ENCODE peak calls at places on chromosome 10, in six cellular contexts. W is neuronal stem cell, X is mesenchymal stem cell, S is H9, T is IMR-90, A is trophoblast cell. C is an unnamed sample.

GRCh38 chr10:109619914-109620313 is 303.4 kb downstream of the XPNPEP1 start:
- DNase-seq in W (no peak), X (no peak), S (no peak), T (no peak), A (no peak), C (no peak)

GRCh38 chr10:75109459-75109778 is 2.0 kb upstream of the SAMD8 start:
- DNase-seq in W (no peak), X (no peak), S (no peak), T (no peak), A (no peak), C (no peak)

GRCh38 chr10:132861884-132862461 is 76.0 kb upstream of the NKX6-2 start:
- DNase-seq in W (no peak), X (no peak), S (peak; percentile 28), T (no peak), A (no peak), C (no peak)

GRCh38 chr10:63553031-63553430 is 31.8 kb downstream of the REEP3 start:
- DNase-seq in W (no peak), X (peak; percentile 43), S (no peak), T (peak; percentile 74), A (peak; percentile 58), C (no peak)

GRCh38 chr10:58335306-58336005 is 650 bp downstream of the UBE2D1 start:
- DNase-seq in W (no peak), X (peak; percentile 58), S (peak; percentile 37), T (peak; percentile 61), A (peak; percentile 91), C (peak; percentile 42)

GRCh38 chr10:53904506-53905241 is 896.4 kb downstream of the PCDH15 start:
- DNase-seq in W (no peak), X (no peak), S (no peak), T (no peak), A (no peak), C (no peak)

GRCh38 chr10:72016608-72017310 is 52.6 kb downstream of the CHST3 start:
- DNase-seq in W (no peak), X (no peak), S (no peak), T (no peak), A (no peak), C (no peak)

GRCh38 chr10:132606536-132607316 is 69.1 kb downstream of the INPP5A start:
- DNase-seq in W (no peak), X (no peak), S (no peak), T (peak; percentile 49), A (no peak), C (no peak)

GRCh38 chr10:93319855-93320254 is 162.3 kb downstream of the MYOF start:
- DNase-seq in W (no peak), X (no peak), S (no peak), T (no peak), A (peak; percentile 39), C (no peak)

GRCh38 chr10:72011976-72012512 is 47.8 kb downstream of the CHST3 start:
- DNase-seq in W (no peak), X (no peak), S (no peak), T (no peak), A (no peak), C (no peak)

GRCh38 chr10:72328045-72328828 is 26.5 kb downstream of the DNAJB12 start:
- DNase-seq in W (no peak), X (peak; percentile 81), S (peak; percentile 78), T (peak; percentile 57), A (peak; percentile 62), C (peak; percentile 81)

GRCh38 chr10:46272863-46273415 is 13.9 kb upstream of the ANTXRL start:
- DNase-seq in W (no peak), X (no peak), S (peak; percentile 17), T (no peak), A (no peak), C (no peak)

GRCh38 chr10:14820010-14820774 is 17.6 kb downstream of the CDNF start:
- DNase-seq in W (no peak), X (peak; percentile 43), S (no peak), T (peak; percentile 95), A (peak; percentile 95), C (peak; percentile 44)

GRCh38 chr10:21364196-21365114 is 161.0 kb downstream of the SKIDA1 start:
- DNase-seq in W (peak; percentile 79), X (peak; percentile 82), S (peak; percentile 89), T (peak; percentile 74), A (peak; percentile 99), C (peak; percentile 99)

GRCh38 chr10:48693206-48693605 is 8.5 kb downstream of the WDFY4 start:
- DNase-seq in W (no peak), X (no peak), S (no peak), T (no peak), A (no peak), C (no peak)

GRCh38 chr10:86799188-86799845 is 42.9 kb downstream of the BMPR1A start:
- DNase-seq in W (no peak), X (no peak), S (no peak), T (no peak), A (no peak), C (no peak)

GRCh38 chr10:12481956-12482355 is 132.6 kb downstream of the CAMK1D start:
- DNase-seq in W (no peak), X (no peak), S (no peak), T (no peak), A (no peak), C (no peak)

GRCh38 chr10:30324448-30325110 is 24.5 kb downstream of the MTPAP start:
- DNase-seq in W (no peak), X (no peak), S (no peak), T (no peak), A (no peak), C (no peak)

GRCh38 chr10:70559861-70560260 is 42.7 kb downstream of the PRF1 start:
- DNase-seq in W (no peak), X (no peak), S (no peak), T (no peak), A (no peak), C (peak; percentile 22)

GRCh38 chr10:111083222-111084095 is 6.6 kb downstream of the ADRA2A start:
- DNase-seq in W (no peak), X (no peak), S (no peak), T (no peak), A (no peak), C (no peak)

GRCh38 chr10:132678436-132679216 is 107.3 kb downstream of the NKX6-2 start:
- DNase-seq in W (no peak), X (no peak), S (peak; percentile 14), T (no peak), A (no peak), C (no peak)

GRCh38 chr10:86668297-86669165 is at the start of gene LDB3:
- DNase-seq in W (no peak), X (peak; percentile 51), S (no peak), T (peak; percentile 73), A (no peak), C (peak; percentile 31)

GRCh38 chr10:94407668-94408067 is 5.3 kb downstream of the TBC1D12 start:
- DNase-seq in W (no peak), X (no peak), S (no peak), T (no peak), A (peak; percentile 15), C (no peak)

GRCh38 chr10:24333736-24334135 is 124.8 kb downstream of the KIAA1217 start:
- DNase-seq in W (no peak), X (no peak), S (no peak), T (peak; percentile 63), A (peak; percentile 74), C (no peak)

GRCh38 chr10:95246582-95247051 is 44.2 kb downstream of the PDLIM1 start:
- DNase-seq in W (peak; percentile 79), X (peak; percentile 83), S (peak; percentile 80), T (peak; percentile 81), A (peak; percentile 92), C (peak; percentile 92)

GRCh38 chr10:122441961-122442360 is 12.5 kb upstream of the ARMS2 start:
- DNase-seq in W (no peak), X (peak; percentile 49), S (no peak), T (peak; percentile 77), A (peak; percentile 82), C (no peak)

GRCh38 chr10:61000769-61001730 is 57.1 kb upstream of the RHOBTB1 start:
- DNase-seq in W (peak; percentile 56), X (peak; percentile 44), S (peak; percentile 70), T (peak; percentile 11), A (peak; percentile 46), C (peak; percentile 70)

GRCh38 chr10:69406816-69407580 is 9.7 kb downstream of the TACR2 start:
- DNase-seq in W (no peak), X (no peak), S (no peak), T (no peak), A (no peak), C (no peak)
- H2AK5ac ChIP-seq in W (peak overlapping the region; percentile 20), X (peak overlapping the region; percentile 36), S (no peak overlapping the region), T (no peak overlapping the region), A (no peak overlapping the region), C (no peak overlapping the region)

DNA sequence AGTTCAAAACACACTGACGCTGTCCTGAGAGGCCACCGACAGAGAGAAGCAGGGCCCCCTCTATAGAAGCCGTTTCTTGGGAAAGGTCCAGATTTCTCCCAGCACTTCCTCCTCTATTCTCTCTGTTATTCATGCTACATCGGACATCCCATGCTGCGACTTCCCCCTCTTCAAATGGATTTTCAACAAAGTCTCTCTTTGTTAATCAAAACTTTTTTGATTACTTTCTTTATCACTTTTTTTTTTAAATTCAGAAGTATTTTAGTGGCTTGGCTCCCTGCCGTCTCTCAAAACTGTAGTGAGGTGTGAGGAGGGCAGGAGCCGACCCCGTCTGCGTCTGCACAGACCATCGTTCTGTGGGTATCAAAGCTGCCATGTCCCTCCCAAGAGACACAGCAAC is 298.9 kb upstream of the PITRM1 start:
- DNase-seq in W (no peak), X (no peak), S (no peak), T (no peak), A (no peak), C (no peak)
- H2AK5ac ChIP-seq in W (no peak overlapping the region), X (peak overlapping the region; percentile 8), S (no peak overlapping the region), T (peak overlapping the region; percentile 77), A (no peak overlapping the region), C (no peak overlapping the region)

DNA sequence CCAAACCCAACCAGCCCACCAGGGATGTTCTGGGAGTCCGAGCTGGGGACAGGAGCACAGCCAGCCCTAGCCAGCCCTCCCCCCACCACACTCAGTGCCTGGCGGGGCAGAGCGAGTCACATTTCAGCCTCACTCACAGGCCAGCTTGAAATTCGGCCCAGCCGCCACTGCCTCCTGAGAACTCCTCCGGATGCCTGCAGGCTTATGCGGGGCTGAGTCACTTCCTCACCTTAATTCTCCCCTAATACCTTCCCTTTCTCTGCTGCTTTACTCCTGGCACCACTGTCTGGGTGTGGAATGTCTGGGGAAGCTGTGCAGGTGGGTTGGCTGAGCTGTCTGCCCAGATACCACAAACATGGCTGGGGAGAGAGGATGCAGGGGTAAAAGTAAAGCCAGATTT is 22.6 kb upstream of the DLG5 start:
- DNase-seq in W (no peak), X (peak; percentile 34), S (peak; percentile 94), T (peak; percentile 70), A (peak; percentile 97), C (peak; percentile 99)
- H2AK5ac ChIP-seq in W (no peak overlapping the region), X (no peak overlapping the region), S (no peak overlapping the region), T (peak overlapping the region; percentile 84), A (no peak overlapping the region), C (no peak overlapping the region)

GRCh38 chr10:119286983-119287612 is 79.7 kb downstream of the GRK5 start:
- DNase-seq in W (no peak), X (no peak), S (no peak), T (no peak), A (no peak), C (no peak)
- H2AK5ac ChIP-seq in W (no peak overlapping the region), X (no peak overlapping the region), S (no peak overlapping the region), T (no peak overlapping the region), A (no peak overlapping the region), C (no peak overlapping the region)